ENCODE peak calls at places on chromosomes 5 and 9, in five cellular contexts. F is kidney glomerular epithelial cell, O is GM12891, R is SJSA1, Q is smooth muscle cell of the brain vasculature. T is an unnamed sample.

GRCh38 chr9:34185778-34186551 is 7.1 kb downstream of the UBAP1 start:
- DNase-seq in F (peak), O (peak), R (peak), Q (peak), T (peak)

GRCh38 chr5:10913846-10914245 is 152.8 kb upstream of the DAP start:
- DNase-seq in F (peak), O (no peak), R (peak), Q (no peak), T (peak)

GRCh38 chr9:89366711-89367110 is 48.4 kb downstream of the SECISBP2 start:
- DNase-seq in F (no peak), O (no peak), R (peak), Q (no peak), T (no peak)

GRCh38 chr9:80664327-80665210 is 1024.8 kb downstream of the TLE1 start:
- DNase-seq in F (peak), O (no peak), R (no peak), Q (no peak), T (no peak)

GRCh38 chr5:140205216-140205615 is 30.2 kb downstream of the CYSTM1 start:
- DNase-seq in F (peak), O (no peak), R (no peak), Q (no peak), T (no peak)

GRCh38 chr9:34047864-34048729 is 590 bp downstream of the UBAP2 start:
- DNase-seq in F (no peak), O (peak), R (no peak), Q (no peak), T (peak)

GRCh38 chr5:138664276-138664943 is 88.8 kb upstream of the CTNNA1 start:
- DNase-seq in F (peak), O (no peak), R (no peak), Q (no peak), T (no peak)

GRCh38 chr5:132019857-132020555 is 8.5 kb upstream of the ACSL6 start:
- DNase-seq in F (no peak), O (no peak), R (no peak), Q (no peak), T (no peak)

GRCh38 chr9:112285056-112285455 is 48.4 kb downstream of the PTBP3 start:
- DNase-seq in F (no peak), O (no peak), R (no peak), Q (no peak), T (no peak)

GRCh38 chr5:72767289-72768010 is 49.0 kb upstream of the TNPO1 start:
- DNase-seq in F (peak), O (no peak), R (no peak), Q (peak), T (no peak)

GRCh38 chr9:27303219-27303618 is 6.3 kb upstream of the EQTN start:
- DNase-seq in F (no peak), O (no peak), R (peak), Q (no peak), T (no peak)

GRCh38 chr9:15513335-15513734 is 2.6 kb upstream of the PSIP1 start:
- DNase-seq in F (no peak), O (no peak), R (no peak), Q (no peak), T (no peak)

GRCh38 chr5:75016896-75017295 is 35.5 kb downstream of the GCNT4 start:
- DNase-seq in F (no peak), O (no peak), R (no peak), Q (no peak), T (no peak)

GRCh38 chr5:117376748-117377147 is 802.1 kb upstream of the SEMA6A start:
- DNase-seq in F (no peak), O (no peak), R (no peak), Q (no peak), T (no peak)

GRCh38 chr5:125349432-125349831 is 603.0 kb upstream of the ZNF608 start:
- DNase-seq in F (no peak), O (no peak), R (peak), Q (no peak), T (no peak)

GRCh38 chr9:14312721-14313377 is 1.1 kb downstream of the NFIB start:
- DNase-seq in F (no peak), O (no peak), R (peak), Q (no peak), T (no peak)

GRCh38 chr9:69476016-69476415 is 151.0 kb downstream of the ENTREP1 start:
- DNase-seq in F (no peak), O (no peak), R (no peak), Q (no peak), T (no peak)

GRCh38 chr9:75101004-75101601 is 12.8 kb downstream of the OSTF1 start:
- DNase-seq in F (no peak), O (no peak), R (no peak), Q (no peak), T (no peak)

GRCh38 chr5:109100971-109101370 is 308.8 kb downstream of the PJA2 start:
- DNase-seq in F (no peak), O (no peak), R (no peak), Q (no peak), T (no peak)

GRCh38 chr9:123127512-123128075 is 94.1 kb downstream of the GPR21 start:
- DNase-seq in F (no peak), O (no peak), R (no peak), Q (no peak), T (no peak)

GRCh38 chr5:122500245-122501086 is 188.4 kb downstream of the SNCAIP start:
- DNase-seq in F (peak), O (no peak), R (peak), Q (no peak), T (peak)

T was measured in HS-27A.